ENCODE peak calls at places on chromosomes 7 and 10, in five cellular contexts. H is A549, S is Peyer's patch, L is IMR-90, N is heart left ventricle. K is an unnamed sample. For H3K4me1, the result is how much of the 10 kb centered on the place peaks cover.

GRCh38 chr10:132706701-132707100 is 79.2 kb downstream of the NKX6-2 start:
- DNase-seq in H (no peak), S (no peak), L (no peak), N (peak), K (peak)

GRCh38 chr7:48088559-48089414 is at the start of gene UPP1:
- DNase-seq in H (peak), S (peak), L (peak), N (peak), K (peak)

GRCh38 chr7:70183278-70183677 is 585.0 kb downstream of the AUTS2 start:
- DNase-seq in H (no peak), S (no peak), L (no peak), N (no peak), K (no peak)

GRCh38 chr7:127782550-127783266 is 130.7 kb downstream of the SND1 start:
- DNase-seq in H (no peak), S (no peak), L (peak), N (no peak), K (no peak)

GRCh38 chr7:156475666-156476065 is 164.9 kb upstream of the RNF32 start:
- DNase-seq in H (peak), S (no peak), L (peak), N (no peak), K (no peak)

GRCh38 chr7:12643644-12644043 is 43.8 kb upstream of the ARL4A start:
- DNase-seq in H (no peak), S (no peak), L (no peak), N (no peak), K (no peak)

GRCh38 chr10:74949843-74950765 is 123.7 kb downstream of the KAT6B start:
- DNase-seq in H (no peak), S (no peak), L (peak), N (no peak), K (no peak)

GRCh38 chr10:71548494-71548846 is 151.8 kb downstream of the CDH23 start:
- DNase-seq in H (peak), S (no peak), L (peak), N (no peak), K (no peak)

GRCh38 chr10:46545861-46546590 is 10.4 kb downstream of the GPRIN2 start:
- DNase-seq in H (no peak), S (peak), L (no peak), N (peak), K (peak)

GRCh38 chr10:12605580-12606405 is 256.4 kb downstream of the CAMK1D start:
- DNase-seq in H (peak), S (peak), L (peak), N (peak), K (peak)

GRCh38 chr7:19708397-19709248 is at the start of gene POLR1F:
- DNase-seq in H (peak), S (peak), L (peak), N (peak), K (peak)

GRCh38 chr7:140004672-140005071 is 58.1 kb downstream of the PARP12 start:
- DNase-seq in H (no peak), S (no peak), L (no peak), N (no peak), K (no peak)

GRCh38 chr10:60464659-60465058 is 75.0 kb upstream of the ANK3 start:
- DNase-seq in H (no peak), S (no peak), L (no peak), N (no peak), K (no peak)

GRCh38 chr10:104349623-104350142 is 4.0 kb upstream of the CFAP58 start:
- DNase-seq in H (peak), S (no peak), L (peak), N (no peak), K (no peak)

DNA sequence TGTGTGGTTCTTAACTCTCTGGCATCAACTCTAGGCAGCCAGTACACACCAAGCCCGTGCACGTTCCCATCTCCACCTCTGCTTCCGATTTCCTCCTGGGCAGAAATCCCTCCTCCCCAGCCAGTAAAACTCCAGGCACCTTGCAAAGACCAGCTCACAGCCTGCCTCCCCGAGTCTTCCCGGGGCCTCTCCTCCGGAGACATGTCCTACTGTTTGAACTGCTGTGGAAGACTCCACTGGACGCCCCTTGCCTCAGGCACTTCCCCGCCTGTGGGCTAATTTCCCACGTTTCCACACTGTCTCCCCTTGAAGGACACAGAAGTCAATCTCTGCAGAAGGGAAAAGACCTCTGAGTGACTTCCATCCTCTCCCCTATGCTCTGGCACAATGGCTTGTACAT is 210.7 kb upstream of the FRMD4A start:
- DNase-seq in H (no peak), S (no peak), L (no peak), N (no peak), K (no peak)
- H3K4me1 ChIP-seq in H (under half), S (under half), L (under half), N (under half), K (under half)

DNA sequence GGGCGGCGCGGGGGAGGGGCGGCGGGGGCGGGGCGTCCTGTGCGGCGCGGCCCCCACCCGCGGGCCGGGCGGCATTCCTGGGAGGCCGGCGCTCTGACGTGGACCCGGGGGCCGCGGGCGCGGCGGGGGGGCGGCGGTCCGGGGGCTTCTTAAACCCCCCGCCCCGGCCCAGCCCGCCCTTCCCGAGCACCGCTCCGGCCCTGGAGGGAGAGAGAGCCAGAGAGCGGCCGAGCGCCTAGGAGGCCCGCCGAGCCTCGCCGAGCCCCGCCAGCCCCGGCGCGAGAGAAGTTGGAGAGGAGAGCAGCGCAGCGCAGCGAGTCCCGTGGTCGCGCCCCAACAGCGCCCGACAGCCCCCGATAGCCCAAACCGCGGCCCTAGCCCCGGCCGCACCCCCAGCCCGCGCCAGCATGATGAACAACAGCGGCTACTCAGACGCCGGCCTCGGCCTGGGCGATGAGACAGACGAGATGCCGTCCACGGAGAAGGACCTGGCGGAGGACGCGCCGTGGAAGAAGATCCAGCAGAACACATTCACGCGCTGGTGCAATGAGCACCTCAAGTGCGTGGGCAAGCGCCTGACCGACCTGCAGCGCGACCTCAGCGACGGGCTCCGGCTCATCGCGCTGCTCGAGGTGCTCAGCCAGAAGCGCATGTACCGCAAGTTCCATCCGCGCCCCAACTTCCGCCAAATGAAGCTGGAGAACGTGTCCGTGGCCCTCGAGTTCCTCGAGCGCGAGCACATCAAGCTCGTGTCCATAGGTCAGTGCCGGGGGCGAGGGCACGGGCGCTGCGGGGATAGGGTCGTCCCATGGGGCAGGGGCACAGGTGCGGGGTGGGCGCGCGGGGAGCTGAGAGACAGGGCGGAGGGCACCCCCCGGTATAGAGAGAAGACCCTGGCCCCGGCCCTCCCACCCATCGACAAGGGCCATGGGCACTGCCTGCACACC is at the start of gene FLNC:
- DNase-seq in H (no peak), S (peak), L (peak), N (peak), K (peak)
- TF ChIP-seq POLR2A in H (no peak), S (no peak), L (peak), N (peak), K (no peak)

DNA sequence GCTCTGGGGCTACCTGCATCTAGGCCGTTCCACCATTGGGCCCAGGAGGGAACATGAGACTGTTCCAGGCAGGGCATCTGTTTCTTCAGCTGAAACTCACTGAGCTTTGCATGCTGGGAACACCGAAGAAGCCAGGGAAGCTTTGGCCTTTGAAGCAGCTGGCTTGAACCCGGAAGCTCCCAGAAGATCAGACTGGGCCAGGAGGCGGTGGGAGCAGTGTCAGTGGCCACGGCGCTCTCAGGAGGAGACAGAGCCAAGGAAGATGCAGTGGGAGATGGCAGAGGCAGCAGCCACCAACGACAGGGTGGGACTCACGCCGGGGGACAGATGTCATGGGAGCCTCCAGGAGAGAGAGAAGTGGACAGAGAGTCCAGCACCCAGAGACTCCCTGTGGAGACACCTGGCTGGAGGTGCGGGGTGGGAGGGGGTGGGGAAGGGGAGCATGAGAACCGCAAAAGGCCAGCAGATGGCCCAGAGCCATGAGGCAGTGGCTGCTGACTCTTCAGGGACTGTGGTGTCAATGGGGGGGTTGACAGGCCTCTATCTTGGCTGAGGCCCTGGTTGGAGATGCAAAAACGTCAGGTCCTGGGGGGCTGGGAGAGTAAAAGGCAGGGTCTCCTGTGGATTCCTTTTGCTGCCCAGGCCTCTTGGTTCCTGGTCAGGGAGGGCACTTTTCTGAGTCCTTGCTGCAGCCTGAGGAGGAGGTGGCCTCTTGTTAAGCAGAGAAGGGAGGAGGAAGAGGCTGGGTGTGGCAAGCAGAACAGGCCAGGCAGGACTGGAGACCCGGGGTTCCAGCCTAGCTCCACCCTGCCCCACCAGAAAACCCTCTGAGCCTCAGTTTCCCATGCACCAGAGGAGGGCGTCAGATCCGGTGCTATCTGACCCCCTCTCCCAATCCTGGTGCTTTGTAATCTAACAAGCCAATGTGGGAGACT is 6.3 kb upstream of the AQP1 start:
- DNase-seq in H (no peak), S (no peak), L (no peak), N (no peak), K (no peak)
- H3K27ac ChIP-seq in H (no peak), S (peak), L (no peak), N (peak), K (no peak)

GRCh38 chr10:483266-483665 is 206.2 kb downstream of the DIP2C start:
- DNase-seq in H (no peak), S (no peak), L (no peak), N (no peak), K (no peak)
- H3K4me1 ChIP-seq in H (under half), S (under half), L (under half), N (under half), K (under half)

GRCh38 chr7:151709141-151710038 is 167.5 kb downstream of the PRKAG2 start:
- DNase-seq in H (no peak), S (no peak), L (peak), N (no peak), K (no peak)

GRCh38 chr7:151706568-151707469 is 170.1 kb downstream of the PRKAG2 start:
- DNase-seq in H (no peak), S (no peak), L (peak), N (no peak), K (no peak)

GRCh38 chr7:151707757-151708156 is 169.2 kb downstream of the PRKAG2 start:
- DNase-seq in H (no peak), S (no peak), L (no peak), N (no peak), K (no peak)

GRCh38 chr7:151710121-151710640 is 166.7 kb downstream of the PRKAG2 start:
- DNase-seq in H (no peak), S (no peak), L (no peak), N (no peak), K (no peak)

DNA sequence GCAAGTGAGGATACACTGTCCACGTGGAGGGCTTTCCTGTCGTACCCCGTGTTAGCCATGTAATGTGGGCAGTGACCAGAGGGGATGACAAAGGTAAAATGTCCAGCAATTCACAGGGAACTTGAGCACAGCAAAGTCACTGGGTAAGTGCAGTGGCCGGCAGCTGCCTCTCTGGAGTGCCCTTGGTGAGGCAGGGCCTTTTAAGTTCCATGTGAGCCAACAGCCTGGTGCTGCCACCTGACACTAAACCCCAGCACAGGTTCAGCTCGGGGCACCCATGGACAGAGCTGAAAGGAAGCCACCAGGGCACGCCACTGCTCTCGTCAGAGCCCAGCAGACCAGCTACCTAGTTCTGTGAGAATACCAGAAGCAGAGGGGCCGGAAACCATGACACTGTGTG is 168.3 kb downstream of the PRKAG2 start:
- DNase-seq in H (no peak), S (no peak), L (no peak), N (peak), K (no peak)
- TF ChIP-seq POLR2A in H (no peak), S (no peak), L (no peak), N (no peak), K (no peak)